ENCODE peak calls at places on chromosome 7, in five cellular contexts. One of them, this sample, is unnamed.

GRCh38 chr7:95578299-95578855 is 17.9 kb downstream of the PDK4 start:
- DNase-seq in suprapubic skin: no peak
- DNase-seq in mammary epithelial cell: no peak
- DNase-seq in dorsolateral prefrontal cortex: no peak
- DNase-seq in heart right ventricle: no peak
- DNase-seq in this sample: no peak

GRCh38 chr7:155355745-155356144 is 58.1 kb downstream of the INSIG1 start:
- DNase-seq in mammary epithelial cell: no peak
- DNase-seq in dorsolateral prefrontal cortex: no peak
- DNase-seq in heart right ventricle: no peak
- DNase-seq in suprapubic skin: peak
- DNase-seq in this sample: no peak

GRCh38 chr7:96968981-96969380 is 36.4 kb upstream of the DLX6 start:
- DNase-seq in dorsolateral prefrontal cortex: no peak
- DNase-seq in heart right ventricle: no peak
- DNase-seq in mammary epithelial cell: no peak
- DNase-seq in suprapubic skin: no peak
- DNase-seq in this sample: no peak

GRCh38 chr7:99365318-99366141 is 9.0 kb upstream of the ARPC1B start:
- DNase-seq in heart right ventricle: peak
- DNase-seq in dorsolateral prefrontal cortex: no peak
- DNase-seq in mammary epithelial cell: peak
- DNase-seq in suprapubic skin: no peak
- DNase-seq in this sample: no peak

GRCh38 chr7:94405506-94405905 is 10.8 kb downstream of the COL1A2 start:
- DNase-seq in dorsolateral prefrontal cortex: no peak
- DNase-seq in suprapubic skin: no peak
- DNase-seq in mammary epithelial cell: no peak
- DNase-seq in heart right ventricle: no peak
- DNase-seq in this sample: no peak

GRCh38 chr7:16098585-16099179 is 322.7 kb downstream of the CRPPA start:
- DNase-seq in dorsolateral prefrontal cortex: no peak
- DNase-seq in mammary epithelial cell: no peak
- DNase-seq in suprapubic skin: no peak
- DNase-seq in heart right ventricle: no peak
- DNase-seq in this sample: no peak

GRCh38 chr7:87941138-87941537 is 7.1 kb downstream of the ADAM22 start:
- DNase-seq in suprapubic skin: no peak
- DNase-seq in heart right ventricle: no peak
- DNase-seq in dorsolateral prefrontal cortex: no peak
- DNase-seq in mammary epithelial cell: no peak
- DNase-seq in this sample: no peak

GRCh38 chr7:27516415-27516814 is 146.3 kb downstream of the HIBADH start:
- DNase-seq in dorsolateral prefrontal cortex: no peak
- DNase-seq in mammary epithelial cell: no peak
- DNase-seq in heart right ventricle: no peak
- DNase-seq in suprapubic skin: no peak
- DNase-seq in this sample: no peak

GRCh38 chr7:28054531-28055160 is 125.9 kb downstream of the JAZF1 start:
- DNase-seq in mammary epithelial cell: no peak
- DNase-seq in heart right ventricle: no peak
- DNase-seq in suprapubic skin: no peak
- DNase-seq in dorsolateral prefrontal cortex: no peak
- DNase-seq in this sample: no peak

GRCh38 chr7:29457141-29457561 is 106.5 kb upstream of the PRR15 start:
- DNase-seq in suprapubic skin: no peak
- DNase-seq in heart right ventricle: no peak
- DNase-seq in mammary epithelial cell: no peak
- DNase-seq in dorsolateral prefrontal cortex: no peak
- DNase-seq in this sample: no peak

GRCh38 chr7:1312098-1313070 is 79.7 kb downstream of the UNCX start:
- DNase-seq in dorsolateral prefrontal cortex: no peak
- DNase-seq in suprapubic skin: no peak
- DNase-seq in mammary epithelial cell: peak
- DNase-seq in heart right ventricle: no peak
- DNase-seq in this sample: no peak

GRCh38 chr7:94301024-94301588 is 93.6 kb upstream of the COL1A2 start:
- DNase-seq in dorsolateral prefrontal cortex: no peak
- DNase-seq in heart right ventricle: peak
- DNase-seq in suprapubic skin: peak
- DNase-seq in mammary epithelial cell: peak
- DNase-seq in this sample: peak

GRCh38 chr7:156616269-156617202 is 24.0 kb upstream of the RNF32 start:
- DNase-seq in dorsolateral prefrontal cortex: no peak
- DNase-seq in suprapubic skin: no peak
- DNase-seq in mammary epithelial cell: no peak
- DNase-seq in heart right ventricle: no peak
- DNase-seq in this sample: no peak
- H3K4me3 ChIP-seq in dorsolateral prefrontal cortex: peak
- H3K4me3 ChIP-seq in suprapubic skin: peak
- H3K4me3 ChIP-seq in mammary epithelial cell: no peak
- H3K4me3 ChIP-seq in heart right ventricle: peak
- H3K4me3 ChIP-seq in this sample: peak

GRCh38 chr7:106119719-106120118 is 7.6 kb upstream of the SYPL1 start:
- DNase-seq in suprapubic skin: no peak
- DNase-seq in dorsolateral prefrontal cortex: no peak
- DNase-seq in heart right ventricle: no peak
- DNase-seq in mammary epithelial cell: no peak
- DNase-seq in this sample: no peak
- H3K27ac ChIP-seq in suprapubic skin: no peak
- H3K27ac ChIP-seq in dorsolateral prefrontal cortex: no peak
- H3K27ac ChIP-seq in heart right ventricle: peak
- H3K27ac ChIP-seq in mammary epithelial cell: no peak
- H3K27ac ChIP-seq in this sample: no peak

GRCh38 chr7:22579961-22580360 is 80.0 kb upstream of the STEAP1B start:
- DNase-seq in mammary epithelial cell: no peak
- DNase-seq in heart right ventricle: no peak
- DNase-seq in dorsolateral prefrontal cortex: no peak
- DNase-seq in suprapubic skin: no peak
- DNase-seq in this sample: no peak

GRCh38 chr7:22581099-22581498 is 81.1 kb upstream of the STEAP1B start:
- DNase-seq in mammary epithelial cell: no peak
- DNase-seq in dorsolateral prefrontal cortex: no peak
- DNase-seq in heart right ventricle: no peak
- DNase-seq in suprapubic skin: no peak
- DNase-seq in this sample: no peak

GRCh38 chr7:22578048-22578770 is 78.2 kb upstream of the STEAP1B start:
- DNase-seq in heart right ventricle: no peak
- DNase-seq in suprapubic skin: no peak
- DNase-seq in mammary epithelial cell: peak
- DNase-seq in dorsolateral prefrontal cortex: no peak
- DNase-seq in this sample: no peak

GRCh38 chr7:22574756-22575517 is 74.9 kb upstream of the STEAP1B start:
- DNase-seq in heart right ventricle: no peak
- DNase-seq in suprapubic skin: no peak
- DNase-seq in dorsolateral prefrontal cortex: no peak
- DNase-seq in mammary epithelial cell: no peak
- DNase-seq in this sample: no peak

DNA sequence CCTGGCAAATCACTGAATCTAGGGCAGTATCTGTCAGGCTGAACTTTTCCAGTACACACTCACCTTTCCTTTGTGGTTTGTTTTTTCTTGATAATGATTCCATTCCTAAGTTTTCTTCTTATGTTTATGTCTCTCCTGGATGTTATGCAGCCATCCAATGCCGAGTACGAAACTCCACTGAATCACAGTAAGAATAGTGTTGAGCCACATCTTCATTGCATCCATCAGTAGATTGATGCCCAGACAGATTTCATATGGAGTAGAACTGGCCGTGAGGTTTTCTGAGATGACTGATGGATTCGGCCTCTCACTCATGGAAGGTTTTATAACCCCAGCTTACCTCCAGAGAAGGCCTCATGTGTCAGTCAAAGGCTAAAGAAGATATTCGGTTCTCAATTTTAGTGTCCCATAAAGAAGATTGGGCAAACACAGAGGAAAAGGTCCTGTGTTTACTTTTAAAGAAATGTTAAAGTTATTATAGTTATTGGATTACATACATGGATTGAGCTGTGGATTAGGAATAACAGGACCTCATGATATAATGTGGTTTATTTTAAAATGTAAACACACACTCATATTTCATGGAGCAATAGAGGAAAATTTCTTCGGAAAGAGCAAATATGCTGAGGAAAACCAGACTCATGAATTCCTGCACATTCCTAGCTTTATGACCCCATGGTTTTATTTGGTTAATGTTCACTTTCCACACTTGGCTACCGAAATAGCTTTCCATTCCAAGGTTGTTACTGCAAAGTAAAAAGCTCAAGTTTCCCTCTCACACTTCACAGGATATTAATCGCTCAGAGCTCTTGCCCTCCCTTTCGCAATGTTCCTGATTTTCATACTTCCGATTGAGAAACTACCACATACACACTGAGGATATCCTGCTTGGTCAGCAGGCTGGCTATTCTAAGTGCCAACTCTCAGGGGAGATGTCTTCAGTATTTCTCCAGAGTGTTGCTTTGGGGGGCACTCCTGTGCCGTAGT is 77.2 kb upstream of the STEAP1B start:
- DNase-seq in dorsolateral prefrontal cortex: no peak
- DNase-seq in suprapubic skin: no peak
- DNase-seq in mammary epithelial cell: peak
- DNase-seq in heart right ventricle: no peak
- DNase-seq in this sample: peak
- TF ChIP-seq CTCF in dorsolateral prefrontal cortex: no peak
- TF ChIP-seq CTCF in suprapubic skin: no peak
- TF ChIP-seq CTCF in mammary epithelial cell: no peak
- TF ChIP-seq CTCF in heart right ventricle: no peak
- TF ChIP-seq CTCF in this sample: no peak

GRCh38 chr7:92608380-92609322 is 18.5 kb upstream of the FAM133B start:
- DNase-seq in heart right ventricle: peak
- DNase-seq in mammary epithelial cell: no peak
- DNase-seq in dorsolateral prefrontal cortex: no peak
- DNase-seq in suprapubic skin: no peak
- DNase-seq in this sample: no peak
- H3K4me3 ChIP-seq in heart right ventricle: no peak
- H3K4me3 ChIP-seq in mammary epithelial cell: no peak
- H3K4me3 ChIP-seq in dorsolateral prefrontal cortex: peak
- H3K4me3 ChIP-seq in suprapubic skin: peak
- H3K4me3 ChIP-seq in this sample: no peak

DNA sequence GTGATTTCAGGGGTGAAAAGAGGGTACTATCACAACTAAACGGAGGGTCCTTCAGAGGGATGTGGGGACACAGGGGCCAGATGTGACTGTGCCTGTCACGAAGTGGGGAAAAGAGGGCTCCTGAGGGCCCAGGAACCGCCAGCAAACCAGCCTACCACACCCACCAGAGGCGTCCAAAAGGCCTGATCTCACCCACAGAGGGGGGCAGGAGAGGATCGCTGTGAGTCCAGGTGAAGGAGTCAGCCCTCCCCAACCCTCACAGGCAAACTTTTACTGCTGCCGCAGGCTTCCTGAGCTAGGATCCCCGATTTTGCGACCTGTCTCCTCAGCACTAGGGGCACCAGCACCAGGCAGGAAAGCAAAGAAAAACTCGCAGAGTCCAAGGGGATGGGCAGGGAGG is 64.7 kb downstream of the HIPK2 start:
- DNase-seq in suprapubic skin: no peak
- DNase-seq in heart right ventricle: no peak
- DNase-seq in dorsolateral prefrontal cortex: no peak
- DNase-seq in mammary epithelial cell: no peak
- DNase-seq in this sample: no peak
- H3K27ac ChIP-seq in suprapubic skin: no peak
- H3K27ac ChIP-seq in heart right ventricle: peak
- H3K27ac ChIP-seq in dorsolateral prefrontal cortex: no peak
- H3K27ac ChIP-seq in mammary epithelial cell: no peak
- H3K27ac ChIP-seq in this sample: no peak

GRCh38 chr7:76513817-76514799 is 3.8 kb downstream of the UPK3B start:
- DNase-seq in suprapubic skin: peak
- DNase-seq in heart right ventricle: no peak
- DNase-seq in dorsolateral prefrontal cortex: no peak
- DNase-seq in mammary epithelial cell: peak
- DNase-seq in this sample: no peak

GRCh38 chr7:76514926-76515325 is 4.6 kb downstream of the UPK3B start:
- DNase-seq in dorsolateral prefrontal cortex: no peak
- DNase-seq in mammary epithelial cell: no peak
- DNase-seq in heart right ventricle: no peak
- DNase-seq in suprapubic skin: peak
- DNase-seq in this sample: no peak

GRCh38 chr7:76512941-76513816 is 2.8 kb downstream of the UPK3B start:
- DNase-seq in dorsolateral prefrontal cortex: no peak
- DNase-seq in heart right ventricle: no peak
- DNase-seq in suprapubic skin: no peak
- DNase-seq in mammary epithelial cell: no peak
- DNase-seq in this sample: no peak

GRCh38 chr7:76509931-76510877 is at the start of gene UPK3B:
- DNase-seq in suprapubic skin: no peak
- DNase-seq in mammary epithelial cell: peak
- DNase-seq in dorsolateral prefrontal cortex: no peak
- DNase-seq in heart right ventricle: no peak
- DNase-seq in this sample: no peak

DNA sequence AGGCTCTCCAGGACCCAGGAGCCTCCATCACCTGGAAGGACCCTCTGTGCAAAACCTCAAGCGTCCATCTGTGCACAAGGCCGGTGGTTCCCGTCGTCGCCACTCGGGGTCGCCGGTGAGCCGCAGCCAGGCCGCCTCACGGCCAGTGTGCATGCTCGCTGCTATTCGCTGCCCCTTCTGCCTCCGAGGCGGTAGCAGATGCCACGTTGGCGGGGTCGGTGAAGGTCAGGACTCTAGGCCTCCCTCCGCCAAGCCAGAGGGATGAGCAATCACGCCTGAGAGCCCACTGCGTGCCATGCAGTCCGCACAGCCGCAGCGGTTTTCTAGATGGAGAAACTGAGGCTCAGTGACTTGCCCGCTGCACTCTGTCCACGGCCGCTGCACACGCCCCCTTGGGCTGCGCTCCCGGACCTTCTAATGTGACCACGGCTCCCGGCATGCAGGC is 5.7 kb downstream of the UPK3B start:
- DNase-seq in suprapubic skin: no peak
- DNase-seq in dorsolateral prefrontal cortex: no peak
- DNase-seq in mammary epithelial cell: no peak
- DNase-seq in heart right ventricle: peak
- DNase-seq in this sample: no peak
- TF ChIP-seq CTCF in suprapubic skin: peak
- TF ChIP-seq CTCF in dorsolateral prefrontal cortex: peak
- TF ChIP-seq CTCF in mammary epithelial cell: peak
- TF ChIP-seq CTCF in heart right ventricle: peak
- TF ChIP-seq CTCF in this sample: no peak

GRCh38 chr7:143005632-143006260 is 21.2 kb downstream of the OR9A2 start:
- DNase-seq in mammary epithelial cell: no peak
- DNase-seq in suprapubic skin: no peak
- DNase-seq in dorsolateral prefrontal cortex: no peak
- DNase-seq in heart right ventricle: no peak
- DNase-seq in this sample: no peak

GRCh38 chr7:143000648-143001047 is 26.3 kb downstream of the OR9A2 start:
- DNase-seq in suprapubic skin: no peak
- DNase-seq in dorsolateral prefrontal cortex: no peak
- DNase-seq in mammary epithelial cell: no peak
- DNase-seq in heart right ventricle: no peak
- DNase-seq in this sample: no peak

GRCh38 chr7:143002106-143002505 is 24.8 kb downstream of the OR9A2 start:
- DNase-seq in suprapubic skin: no peak
- DNase-seq in heart right ventricle: no peak
- DNase-seq in mammary epithelial cell: peak
- DNase-seq in dorsolateral prefrontal cortex: no peak
- DNase-seq in this sample: no peak

GRCh38 chr7:143002856-143003255 is 24.1 kb downstream of the OR9A2 start:
- DNase-seq in mammary epithelial cell: no peak
- DNase-seq in heart right ventricle: no peak
- DNase-seq in suprapubic skin: no peak
- DNase-seq in dorsolateral prefrontal cortex: no peak
- DNase-seq in this sample: no peak

GRCh38 chr7:143003393-143004051 is 23.4 kb downstream of the OR9A2 start:
- DNase-seq in heart right ventricle: no peak
- DNase-seq in suprapubic skin: no peak
- DNase-seq in mammary epithelial cell: peak
- DNase-seq in dorsolateral prefrontal cortex: no peak
- DNase-seq in this sample: peak
- H3K4me3 ChIP-seq in heart right ventricle: no peak
- H3K4me3 ChIP-seq in suprapubic skin: peak
- H3K4me3 ChIP-seq in mammary epithelial cell: peak
- H3K4me3 ChIP-seq in dorsolateral prefrontal cortex: no peak
- H3K4me3 ChIP-seq in this sample: no peak